ENCODE peak calls at places on chromosomes 11 and 22, in eight cellular contexts. E is ACHN; M is A673; Z is brain microvascular endothelial cell; L is activated CD4-positive, alpha-beta T cell treated with anti-CD3 and anti-CD28 coated beads, Interleukin-2, amount 10 ng/mL, durations not matched to agents 7 days and 5 days; V is C1 segment of cervical spinal cord; Y is HTR-8/SVneo; X is progenitor cell of endocrine pancreas. D is an unnamed sample.

GRCh38 chr11:73404048-73404447 is 27.8 kb downstream of the RELT start:
- DNase-seq in E (peak; percentile 45), M (peak; percentile 81), Z (peak; percentile 59), L (no peak), V (peak; percentile 25), Y (no peak), X (no peak), D (no peak)

GRCh38 chr11:68751331-68751856 is at the start of gene TESMIN:
- DNase-seq in E (peak; percentile 78), M (peak; percentile 89), Z (peak; percentile 28), L (peak; percentile 92), V (no peak), Y (peak; percentile 97), X (peak; percentile 92), D (peak; percentile 84)

GRCh38 chr11:13207270-13207664 is 70.3 kb upstream of the BMAL1 start:
- DNase-seq in E (no peak), M (peak; percentile 23), Z (no peak), L (no peak), V (no peak), Y (no peak), X (no peak), D (no peak)

GRCh38 chr22:45125198-45125597 is 38.5 kb upstream of the NUP50 start:
- DNase-seq in E (no peak), M (no peak), Z (peak; percentile 46), L (no peak), V (no peak), Y (no peak), X (no peak), D (no peak)

GRCh38 chr11:635945-636510 is 1.0 kb upstream of the DRD4 start:
- DNase-seq in E (no peak), M (no peak), Z (no peak), L (no peak), V (no peak), Y (no peak), X (no peak), D (no peak)

GRCh38 chr11:64186205-64187165 is 514 bp downstream of the STIP1 start:
- DNase-seq in E (no peak), M (peak; percentile 45), Z (no peak), L (peak; percentile 56), V (peak; percentile 56), Y (no peak), X (no peak), D (no peak)

GRCh38 chr11:75100314-75100713 is 3.6 kb upstream of the OR2AT4 start:
- DNase-seq in E (peak; percentile 19), M (no peak), Z (peak; percentile 64), L (no peak), V (no peak), Y (peak; percentile 33), X (no peak), D (no peak)

GRCh38 chr11:73235236-73235786 is 17.2 kb downstream of the P2RY2 start:
- DNase-seq in E (no peak), M (no peak), Z (no peak), L (no peak), V (no peak), Y (no peak), X (no peak), D (no peak)

GRCh38 chr11:14417186-14417585 is 58.2 kb upstream of the RRAS2 start:
- DNase-seq in E (no peak), M (no peak), Z (no peak), L (no peak), V (no peak), Y (no peak), X (no peak), D (no peak)

GRCh38 chr11:20158597-20159257 is 1.5 kb downstream of the DBX1 start:
- DNase-seq in E (peak; percentile 57), M (peak; percentile 33), Z (peak; percentile 55), L (no peak), V (no peak), Y (peak; percentile 61), X (peak; percentile 79), D (peak; percentile 88)

GRCh38 chr22:22871536-22872278 is 15.9 kb upstream of the IGLL5 start:
- DNase-seq in E (no peak), M (no peak), Z (no peak), L (peak; percentile 3), V (no peak), Y (no peak), X (no peak), D (no peak)

GRCh38 chr11:72038491-72038890 is 39.8 kb downstream of the IL18BP start:
- DNase-seq in E (no peak), M (peak; percentile 64), Z (peak; percentile 18), L (no peak), V (peak; percentile 24), Y (no peak), X (no peak), D (no peak)

GRCh38 chr11:47185305-47186075 is 744 bp downstream of the PACSIN3 start:
- DNase-seq in E (no peak), M (peak; percentile 59), Z (peak; percentile 11), L (no peak), V (peak; percentile 36), Y (peak; percentile 60), X (peak; percentile 53), D (peak; percentile 58)

GRCh38 chr22:39349967-39350802 is at the start of gene SYNGR1:
- DNase-seq in E (no peak), M (peak; percentile 23), Z (no peak), L (no peak), V (no peak), Y (no peak), X (peak; percentile 45), D (peak; percentile 49)